ENCODE peak calls at places on chromosomes 11 and 22, in seven cellular contexts. Q is IMR-90, E is left ventricle myocardium inferior, B is psoas muscle, A is astrocyte of the spinal cord, I is lower lobe of right lung, Y is fibroblast of the aortic adventitia. O is an unnamed sample.

GRCh38 chr22:46514592-46515207 is 22.7 kb downstream of the CELSR1 start:
- DNase-seq in I (no peak), E (no peak), A (peak; percentile 59), Q (peak; percentile 69), B (no peak), Y (peak; percentile 49), O (no peak)

GRCh38 chr11:80074837-80075236 is 634.0 kb upstream of the TENM4 start:
- DNase-seq in I (no peak), B (no peak), Y (no peak), Q (no peak), E (no peak), A (no peak), O (no peak)

GRCh38 chr11:133936136-133936535 is 20.6 kb downstream of the IGSF9B start:
- DNase-seq in I (no peak), Y (no peak), A (no peak), B (no peak), Q (no peak), E (no peak), O (no peak)

GRCh38 chr11:108881136-108881535 is 216.3 kb downstream of the DDX10 start:
- DNase-seq in Q (peak; percentile 23), B (no peak), A (no peak), Y (no peak), E (no peak), I (no peak), O (no peak)

GRCh38 chr11:119891392-119891791 is 162.4 kb upstream of the NECTIN1 start:
- DNase-seq in Y (no peak), B (no peak), E (peak; percentile 75), A (no peak), I (no peak), Q (no peak), O (no peak)

GRCh38 chr11:128318856-128319474 is 268.4 kb downstream of the ETS1 start:
- DNase-seq in Q (peak; percentile 44), Y (no peak), A (peak; percentile 24), E (no peak), B (no peak), I (no peak), O (no peak)

GRCh38 chr22:20604776-20605221 is 97.4 kb downstream of the MED15 start:
- DNase-seq in Q (no peak), I (no peak), B (peak; percentile 41), Y (no peak), E (no peak), A (no peak), O (no peak)

GRCh38 chr11:12270215-12270797 is 107.1 kb upstream of the PARVA start:
- DNase-seq in E (no peak), B (no peak), Y (peak; percentile 44), I (no peak), Q (no peak), A (no peak), O (no peak)

GRCh38 chr11:113242767-113243397 is 71.5 kb upstream of the TTC12 start:
- DNase-seq in Q (peak; percentile 9), A (peak; percentile 68), E (no peak), B (no peak), Y (peak; percentile 57), I (no peak), O (peak; percentile 24)

GRCh38 chr11:105000797-105001196 is 22.2 kb downstream of the CASP5 start:
- DNase-seq in B (no peak), E (no peak), Q (no peak), Y (no peak), I (peak; percentile 50), A (no peak), O (no peak)

GRCh38 chr11:103897156-103897555 is 139.3 kb upstream of the DDI1 start:
- DNase-seq in A (no peak), I (no peak), E (no peak), Y (no peak), B (no peak), Q (peak; percentile 35), O (no peak)

GRCh38 chr11:119175493-119176077 is 7.1 kb downstream of the NLRX1 start:
- DNase-seq in B (no peak), E (no peak), Y (peak; percentile 22), Q (peak; percentile 58), I (no peak), A (peak; percentile 33), O (no peak)

GRCh38 chr22:30275625-30276024 is 9.0 kb upstream of the OSM start:
- DNase-seq in Q (no peak), A (no peak), Y (no peak), B (no peak), E (no peak), I (no peak), O (no peak)

GRCh38 chr22:46803031-46803880 is 40.8 kb downstream of the TBC1D22A start:
- DNase-seq in Y (peak; percentile 24), A (no peak), I (peak; percentile 83), Q (no peak), E (peak; percentile 51), B (peak; percentile 67), O (no peak)

GRCh38 chr11:108324587-108324986 is 101.7 kb downstream of the ATM start:
- DNase-seq in Q (peak; percentile 57), A (peak; percentile 30), I (no peak), B (no peak), Y (peak; percentile 41), E (no peak), O (peak; percentile 31)

GRCh38 chr22:23553922-23554870 is 25.9 kb downstream of the IGLL1 start:
- DNase-seq in B (no peak), Q (no peak), I (no peak), A (no peak), E (no peak), Y (no peak), O (no peak)

GRCh38 chr11:128603752-128604472 is 16.6 kb upstream of the ETS1 start:
- DNase-seq in I (no peak), A (no peak), Y (peak; percentile 37), Q (no peak), E (no peak), B (no peak), O (no peak)

GRCh38 chr11:131606936-131607335 is 236.5 kb downstream of the NTM start:
- DNase-seq in B (no peak), Y (no peak), I (no peak), Q (no peak), A (no peak), E (no peak), O (no peak)

GRCh38 chr22:35172452-35172851 is 84.8 kb upstream of the HMGXB4 start:
- DNase-seq in Q (no peak), B (no peak), A (no peak), Y (no peak), I (no peak), E (no peak), O (no peak)

GRCh38 chr22:40216041-40216756 is 38.5 kb downstream of the TNRC6B start:
- DNase-seq in E (no peak), A (no peak), B (no peak), Y (no peak), Q (no peak), I (no peak), O (no peak)

GRCh38 chr11:59171508-59172322 is at the start of gene DTX4:
- DNase-seq in Q (peak; percentile 86), A (peak; percentile 84), Y (peak; percentile 84), I (peak; percentile 97), B (peak; percentile 95), E (peak; percentile 91), O (peak; percentile 39)

GRCh38 chr11:132379540-132379939 is 1009.1 kb downstream of the NTM start:
- DNase-seq in B (no peak), Y (no peak), E (no peak), I (no peak), A (no peak), Q (no peak), O (no peak)

GRCh38 chr11:101436511-101437142 is 147.2 kb downstream of the TRPC6 start:
- DNase-seq in Y (peak; percentile 32), E (no peak), I (no peak), B (no peak), A (peak; percentile 47), Q (peak; percentile 49), O (no peak)

GRCh38 chr11:27201454-27202302 is 161.1 kb downstream of the BBOX1 start:
- DNase-seq in I (peak; percentile 63), B (peak; percentile 88), A (peak; percentile 77), Y (peak; percentile 74), E (peak; percentile 68), Q (peak; percentile 48), O (peak; percentile 87)

GRCh38 chr22:36258750-36259619 is 6.1 kb downstream of the APOL1 start:
- DNase-seq in B (peak; percentile 66), Q (peak; percentile 64), Y (peak; percentile 60), A (peak; percentile 65), I (peak; percentile 71), E (peak; percentile 34), O (no peak)
- H3K4me3 ChIP-seq in B (no peak overlapping the region), Q (no peak overlapping the region), Y (no peak overlapping the region), A (no peak overlapping the region), I (no peak overlapping the region), E (no peak overlapping the region), O (no peak overlapping the region)

DNA sequence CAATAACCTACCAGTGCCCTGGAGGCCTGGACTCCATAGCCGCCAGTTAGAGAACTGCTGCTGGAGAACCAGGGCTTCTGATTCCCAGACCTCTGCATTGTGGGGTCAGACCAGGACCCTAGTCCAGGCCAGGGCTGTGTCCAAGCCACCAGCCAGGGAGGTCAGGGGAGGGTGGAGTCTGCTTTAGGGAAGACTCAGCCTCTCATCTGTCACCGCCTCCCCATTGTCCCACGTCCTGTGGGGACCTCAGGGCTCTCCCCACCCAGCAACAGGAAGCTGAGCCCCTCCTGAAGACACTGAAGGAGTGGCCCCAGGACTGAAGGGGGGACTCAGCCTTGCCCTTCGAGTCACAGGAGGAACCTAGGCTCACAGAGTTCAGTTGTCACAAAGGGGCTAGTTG is 41.2 kb downstream of the PDE2A start:
- DNase-seq in I (no peak), E (no peak), Q (no peak), B (no peak), A (no peak), Y (no peak), O (no peak)
- TF ChIP-seq CTCF in I (no peak), E (no peak), Q (no peak), B (no peak), A (no peak), Y (no peak), O (no peak)

GRCh38 chr11:86592659-86593451 is 79.6 kb downstream of the ME3 start:
- DNase-seq in A (peak; percentile 88), B (no peak), I (no peak), Y (peak; percentile 78), Q (peak; percentile 87), E (no peak), O (no peak)
- H3K4me3 ChIP-seq in A (no peak overlapping the region), B (no peak overlapping the region), I (no peak overlapping the region), Y (no peak overlapping the region), Q (no peak overlapping the region), E (no peak overlapping the region), O (no peak overlapping the region)

GRCh38 chr22:43153916-43154315 is 2.6 kb downstream of the TSPO start:
- DNase-seq in I (no peak), Y (no peak), E (no peak), B (no peak), Q (no peak), A (no peak), O (no peak)

GRCh38 chr22:43152355-43153071 is 1.2 kb downstream of the TSPO start:
- DNase-seq in Q (peak; percentile 22), Y (peak; percentile 56), A (peak; percentile 38), B (peak; percentile 85), E (peak; percentile 79), I (peak; percentile 91), O (no peak)

GRCh38 chr22:43150731-43151206 is 590 bp upstream of the TSPO start:
- DNase-seq in A (no peak), B (no peak), Q (no peak), Y (no peak), E (no peak), I (no peak), O (no peak)

GRCh38 chr22:43152001-43152354 is 619 bp downstream of the TSPO start:
- DNase-seq in E (no peak), Y (no peak), I (no peak), B (no peak), A (no peak), Q (no peak), O (no peak)

GRCh38 chr22:43151251-43152000 is at the start of gene TSPO:
- DNase-seq in Q (peak; percentile 19), B (peak; percentile 91), I (peak; percentile 88), Y (peak; percentile 29), A (peak; percentile 37), E (peak; percentile 85), O (no peak)
- TF ChIP-seq CTCF in Q (no peak), B (no peak), I (no peak), Y (no peak), A (no peak), E (no peak), O (peak; percentile 2)